ENCODE peak calls at places on chromosomes 5 and 9, in nine cellular contexts. L is lower lobe of right lung, J is IMR-90, W is GM23338, M is fibroblast of lung, V is brain microvascular endothelial cell, F is AG10803, Q is astrocyte of the cerebellum, E is choroid plexus epithelial cell. Z is an unnamed sample.

GRCh38 chr5:132499440-132500243 is 9.1 kb upstream of the IRF1 start:
- DNase-seq in V (no peak), M (no peak), E (no peak), W (no peak), L (no peak), Q (no peak), F (no peak), J (no peak), Z (no peak)

GRCh38 chr9:80892703-80893102 is 796.6 kb downstream of the TLE1 start:
- DNase-seq in F (no peak), M (peak; percentile 16), V (no peak), E (peak; percentile 38), L (no peak), W (no peak), Q (no peak), J (peak; percentile 42), Z (no peak)

GRCh38 chr5:80191991-80192398 is 63.9 kb downstream of the SERINC5 start:
- DNase-seq in Q (no peak), E (no peak), L (no peak), J (no peak), M (peak; percentile 30), W (peak; percentile 75), V (no peak), F (peak; percentile 21), Z (no peak)

GRCh38 chr5:149337746-149338145 is 7.6 kb upstream of the GRPEL2 start:
- DNase-seq in M (no peak), J (no peak), F (no peak), Q (no peak), E (no peak), V (no peak), W (no peak), L (no peak), Z (no peak)

GRCh38 chr5:107466233-107466769 is 204.4 kb downstream of the EFNA5 start:
- DNase-seq in W (peak; percentile 68), V (peak; percentile 92), E (peak; percentile 90), L (no peak), F (peak; percentile 39), J (peak; percentile 66), M (peak; percentile 95), Q (peak; percentile 69), Z (peak; percentile 85)

GRCh38 chr5:155023320-155023719 is 9.8 kb downstream of the KIF4B start:
- DNase-seq in J (no peak), F (no peak), Q (no peak), E (no peak), L (no peak), M (no peak), V (no peak), W (no peak), Z (no peak)

GRCh38 chr5:158968160-158968559 is 131.6 kb downstream of the EBF1 start:
- DNase-seq in W (no peak), M (no peak), Q (no peak), L (no peak), F (no peak), E (no peak), J (no peak), V (no peak), Z (no peak)

GRCh38 chr5:147303976-147304375 is 69.2 kb downstream of the STK32A start:
- DNase-seq in Q (peak; percentile 72), L (no peak), J (peak; percentile 79), E (peak; percentile 36), W (no peak), M (peak; percentile 98), V (no peak), F (peak; percentile 78), Z (peak; percentile 26)

GRCh38 chr9:91729558-91729842 is 220.5 kb downstream of the ROR2 start:
- DNase-seq in E (no peak), J (no peak), M (no peak), V (no peak), L (no peak), Q (no peak), F (no peak), W (no peak), Z (no peak)

GRCh38 chr5:43603535-43604363 is 769 bp downstream of the NNT start:
- DNase-seq in F (peak; percentile 46), J (peak; percentile 33), E (peak; percentile 34), M (peak; percentile 34), W (peak; percentile 58), L (peak; percentile 80), V (peak; percentile 12), Q (no peak), Z (peak; percentile 32)

GRCh38 chr5:122615146-122615545 is 159.7 kb upstream of the SNX2 start:
- DNase-seq in J (no peak), E (no peak), V (no peak), W (no peak), F (no peak), L (no peak), Q (no peak), M (no peak), Z (no peak)

GRCh38 chr5:74798977-74799911 is 32.2 kb downstream of the NSA2 start:
- DNase-seq in J (peak; percentile 20), M (peak; percentile 46), L (no peak), W (no peak), F (no peak), Q (no peak), V (no peak), E (peak; percentile 5), Z (no peak)

GRCh38 chr5:177027665-177028064 is 5.2 kb downstream of the ZNF346 start:
- DNase-seq in L (no peak), M (no peak), E (no peak), J (no peak), Q (no peak), F (no peak), W (no peak), V (no peak), Z (no peak)

GRCh38 chr5:102545175-102545574 is 46.4 kb upstream of the SLCO6A1 start:
- DNase-seq in E (peak; percentile 28), F (no peak), J (no peak), L (no peak), W (peak; percentile 86), M (no peak), V (peak; percentile 7), Q (no peak), Z (no peak)
- TF ChIP-seq CTCF in E (peak; percentile 53), F (peak; percentile 10), J (peak; percentile 15), L (no peak), W (peak; percentile 65), M (peak; percentile 32), V (peak; percentile 69), Q (peak; percentile 25), Z (peak; percentile 34)

GRCh38 chr5:4386152-4386551 is 754.0 kb upstream of the ADAMTS16 start:
- DNase-seq in L (no peak), F (no peak), J (no peak), W (no peak), E (no peak), V (no peak), Q (no peak), M (no peak), Z (no peak)

GRCh38 chr5:4387295-4387694 is 752.8 kb upstream of the ADAMTS16 start:
- DNase-seq in Q (peak; percentile 47), V (no peak), F (peak; percentile 0), L (no peak), E (peak; percentile 0), M (peak; percentile 55), W (no peak), J (no peak), Z (no peak)

DNA sequence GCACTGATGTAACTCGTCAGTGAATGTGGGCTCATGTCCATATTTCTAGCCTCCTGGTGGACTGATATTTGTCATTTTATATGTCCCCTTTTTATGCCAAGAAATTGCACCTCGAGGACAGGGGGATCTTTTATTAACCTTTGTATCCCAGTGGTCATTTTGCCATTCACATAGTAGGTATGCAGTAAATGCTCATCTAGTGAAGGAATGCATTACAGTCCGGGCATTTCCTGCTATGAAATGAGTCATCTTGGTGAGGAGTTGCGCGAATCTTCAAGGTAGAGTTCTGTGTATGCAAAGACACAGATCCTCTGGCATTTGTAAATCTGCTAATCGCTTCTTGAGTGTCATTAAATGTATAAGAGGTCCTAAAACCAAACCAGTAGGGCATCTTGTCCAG is 755.5 kb upstream of the ADAMTS16 start:
- DNase-seq in M (no peak), F (no peak), L (no peak), Q (no peak), E (no peak), J (no peak), W (no peak), V (no peak), Z (no peak)
- H3K4me3 ChIP-seq in M (no peak overlapping the region), F (no peak overlapping the region), L (no peak overlapping the region), Q (no peak overlapping the region), E (no peak overlapping the region), J (no peak overlapping the region), W (no peak overlapping the region), V (no peak overlapping the region), Z (no peak overlapping the region)

DNA sequence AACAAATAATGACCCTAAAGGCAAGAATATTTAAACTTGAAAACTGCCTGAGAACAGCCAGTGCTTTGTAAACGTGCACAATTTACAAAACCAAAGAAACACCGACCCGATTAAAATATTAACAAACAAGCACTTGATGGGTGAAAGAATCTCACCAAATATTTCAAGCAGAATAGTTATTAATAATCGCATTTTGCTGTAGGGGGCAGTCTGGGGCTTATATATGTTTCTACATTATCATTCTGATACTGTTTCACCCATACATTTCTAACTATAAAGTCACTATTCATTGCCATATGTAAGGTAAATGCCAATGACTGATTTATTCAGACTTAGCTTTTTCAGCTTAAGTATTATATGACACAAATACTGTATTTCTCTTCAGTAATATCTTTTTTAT is 37.7 kb downstream of the UBAP2 start:
- DNase-seq in V (no peak), M (peak; percentile 6), J (no peak), E (peak; percentile 30), L (no peak), W (no peak), Q (no peak), F (no peak), Z (no peak)
- TF ChIP-seq CTCF in V (peak; percentile 48), M (peak; percentile 28), J (peak; percentile 41), E (peak; percentile 38), L (peak; percentile 28), W (peak; percentile 41), Q (no peak), F (peak; percentile 45), Z (peak; percentile 39)

DNA sequence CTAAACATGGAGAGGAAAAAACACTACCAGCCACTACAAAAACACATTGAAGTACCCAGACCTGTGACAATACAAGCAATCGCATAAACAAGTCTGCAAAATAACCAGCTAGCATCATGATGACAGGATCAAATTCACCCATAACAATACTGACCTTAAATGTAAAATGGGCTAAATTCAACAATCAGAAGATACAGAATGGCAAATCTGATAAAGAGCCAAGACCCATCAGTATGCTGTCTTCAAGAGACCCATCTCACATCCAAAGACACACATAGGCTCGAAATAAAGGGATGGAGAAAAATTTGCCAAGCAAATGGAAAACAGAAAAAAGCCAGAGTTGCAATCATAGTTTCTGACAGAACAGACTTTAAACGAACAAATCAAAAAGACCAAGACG is 294.4 kb downstream of the MEF2C start:
- DNase-seq in V (no peak), Q (no peak), M (no peak), J (no peak), E (no peak), F (no peak), L (no peak), W (no peak), Z (no peak)
- H3K4me3 ChIP-seq in V (no peak overlapping the region), Q (no peak overlapping the region), M (no peak overlapping the region), J (no peak overlapping the region), E (no peak overlapping the region), F (no peak overlapping the region), L (no peak overlapping the region), W (no peak overlapping the region), Z (no peak overlapping the region)

GRCh38 chr5:166961028-166961427 is 1330.4 kb upstream of the WWC1 start:
- DNase-seq in V (no peak), Q (no peak), W (peak; percentile 48), J (peak; percentile 0), L (no peak), M (peak; percentile 1), E (peak; percentile 8), F (no peak), Z (no peak)
- TF ChIP-seq CTCF in V (no peak), Q (no peak), W (peak; percentile 73), J (peak; percentile 28), L (no peak), M (peak; percentile 40), E (peak; percentile 4), F (peak; percentile 17), Z (no peak)

GRCh38 chr5:137900925-137901817 is 11.9 kb downstream of the PKD2L2 start:
- DNase-seq in W (no peak), F (no peak), Q (no peak), J (no peak), M (no peak), E (no peak), L (no peak), V (no peak), Z (no peak)
- H3K4me3 ChIP-seq in W (no peak overlapping the region), F (no peak overlapping the region), Q (no peak overlapping the region), J (no peak overlapping the region), M (no peak overlapping the region), E (no peak overlapping the region), L (no peak overlapping the region), V (no peak overlapping the region), Z (no peak overlapping the region)

Z was measured in fibroblast of villous mesenchyme.